ENCODE peak calls at places on chromosomes 1 and 21, in ten cellular contexts. R is islet precursor cell; Y is cardiac fibroblast; P is stimulated activated CD4-positive, alpha-beta T cell treated with anti-CD3 and anti-CD28 coated beads, TNF-alpha, amount 100 ng/mL, for 48 hours; A is NCI-H226; E is HT1080; H is fibroblast of the aortic adventitia; D is MM.1S; M is ACHN; J is kidney tubule cell. O is an unnamed sample.

GRCh38 chr1:244850099-244850852 is 14.1 kb downstream of the HNRNPU start:
- DNase-seq in Y (no peak), H (no peak), M (no peak), A (no peak), E (no peak), D (no peak), J (no peak), R (no peak), P (no peak), O (no peak)

GRCh38 chr1:213273546-213273945 is 222.5 kb downstream of the RPS6KC1 start:
- DNase-seq in E (no peak), Y (no peak), P (no peak), D (no peak), H (peak), M (no peak), J (no peak), R (no peak), A (no peak), O (no peak)

GRCh38 chr1:78884685-78885452 is 121.7 kb downstream of the ADGRL4 start:
- DNase-seq in H (peak), E (no peak), A (peak), R (no peak), P (no peak), M (no peak), Y (peak), J (peak), D (no peak), O (peak)

GRCh38 chr1:51433269-51433971 is 85.6 kb downstream of the EPS15 start:
- DNase-seq in E (peak), A (no peak), J (peak), M (no peak), Y (peak), D (peak), P (no peak), H (no peak), R (no peak), O (peak)

GRCh38 chr1:203335503-203335902 is 15.4 kb downstream of the FMOD start:
- DNase-seq in M (no peak), J (no peak), P (no peak), D (no peak), H (no peak), E (no peak), A (no peak), R (no peak), Y (no peak), O (no peak)

GRCh38 chr21:29558331-29558730 is 259.6 kb downstream of the BACH1 start:
- DNase-seq in A (no peak), P (no peak), J (no peak), R (no peak), M (no peak), H (no peak), E (no peak), Y (no peak), D (no peak), O (peak)

GRCh38 chr1:53330819-53331218 is 2.9 kb upstream of the LRP8 start:
- DNase-seq in E (no peak), A (no peak), R (peak), H (no peak), D (no peak), Y (no peak), P (no peak), M (no peak), J (no peak), O (no peak)

GRCh38 chr1:15737324-15738319 is 1.6 kb downstream of the SLC25A34 start:
- DNase-seq in P (no peak), E (no peak), H (no peak), M (no peak), Y (no peak), J (no peak), A (no peak), R (no peak), D (no peak), O (peak)

GRCh38 chr1:176033879-176034278 is 173.2 kb downstream of the COP1 start:
- DNase-seq in J (no peak), A (no peak), M (no peak), D (no peak), R (no peak), H (peak), E (no peak), P (no peak), Y (peak), O (peak)

GRCh38 chr1:53640696-53641065 is 98.3 kb downstream of the GLIS1 start:
- DNase-seq in Y (no peak), D (no peak), J (no peak), E (no peak), P (no peak), A (no peak), M (no peak), H (no peak), R (no peak), O (no peak)

GRCh38 chr1:42822833-42823392 is 5.7 kb upstream of the SVBP start:
- DNase-seq in H (peak), J (no peak), R (no peak), E (no peak), Y (peak), D (no peak), P (no peak), A (no peak), M (no peak), O (no peak)

GRCh38 chr1:36803870-36804560 is 230.3 kb downstream of the GRIK3 start:
- DNase-seq in A (no peak), Y (no peak), P (no peak), M (no peak), D (no peak), J (no peak), H (no peak), R (no peak), E (no peak), O (no peak)

GRCh38 chr1:37692834-37693175 is 489 bp downstream of the CDCA8 start:
- DNase-seq in R (no peak), J (no peak), D (no peak), A (no peak), Y (no peak), E (no peak), M (no peak), P (no peak), H (no peak), O (no peak)

GRCh38 chr1:37741130-37741529 is 23.8 kb downstream of the EPHA10 start:
- DNase-seq in A (peak), Y (peak), D (no peak), R (peak), P (no peak), E (peak), J (peak), H (no peak), M (peak), O (peak)

GRCh38 chr1:112308716-112309115 is 87.3 kb upstream of the CTTNBP2NL start:
- DNase-seq in R (no peak), D (no peak), A (no peak), H (no peak), E (no peak), M (no peak), P (no peak), J (no peak), Y (no peak), O (no peak)

GRCh38 chr1:154575147-154575927 is 7.8 kb downstream of the CHRNB2 start:
- DNase-seq in Y (no peak), R (no peak), J (no peak), H (no peak), M (no peak), P (no peak), A (no peak), E (no peak), D (no peak), O (no peak)

GRCh38 chr1:2468041-2468472 is 8.0 kb upstream of the PLCH2 start:
- DNase-seq in E (no peak), P (peak), R (peak), A (no peak), J (peak), D (peak), M (peak), H (peak), Y (peak), O (peak)

GRCh38 chr21:27326293-27326692 is 359.4 kb upstream of the ADAMTS5 start:
- DNase-seq in H (no peak), M (no peak), E (no peak), A (no peak), Y (no peak), P (no peak), D (no peak), J (no peak), R (no peak), O (no peak)

GRCh38 chr1:168348146-168348709 is 67.6 kb downstream of the TBX19 start:
- DNase-seq in J (peak), Y (peak), A (no peak), R (no peak), H (no peak), M (peak), P (no peak), D (peak), E (peak), O (no peak)

GRCh38 chr1:240092301-240093119 is 827 bp downstream of the FMN2 start:
- DNase-seq in P (no peak), Y (peak), J (peak), M (peak), H (peak), D (no peak), R (peak), E (peak), A (no peak), O (peak)

GRCh38 chr1:228979325-228979699 is 244.0 kb downstream of the RHOU start:
- DNase-seq in J (no peak), A (no peak), E (no peak), R (peak), D (no peak), H (no peak), M (no peak), Y (no peak), P (no peak), O (no peak)

GRCh38 chr1:65434255-65434654 is 13.8 kb downstream of the LEPR start:
- DNase-seq in M (no peak), E (no peak), Y (no peak), P (no peak), D (no peak), A (no peak), J (no peak), R (no peak), H (no peak), O (no peak)

O was measured in myocyte.